ENCODE peak calls at places on chromosomes 4 and X, in six cellular contexts. One of them, this sample, is unnamed.

GRCh38 chr4:8199594-8200301 is 658 bp downstream of the SH3TC1 start:
- DNase-seq in C1 segment of cervical spinal cord: no peak
- DNase-seq in NCI-H1092 treated with DMSO at 0.1 percent for 48 hours: no peak
- DNase-seq in HS-5: no peak
- DNase-seq in heart right ventricle: no peak
- DNase-seq in activated gamma-delta T cell treated with Interleukin-2 at 50 U/mL for 16 hours: no peak
- DNase-seq in this sample: no peak

GRCh38 chr4:89788243-89789072 is 48.5 kb downstream of the SNCA start:
- DNase-seq in C1 segment of cervical spinal cord: peak
- DNase-seq in NCI-H1092 treated with DMSO at 0.1 percent for 48 hours: peak
- DNase-seq in HS-5: no peak
- DNase-seq in heart right ventricle: peak
- DNase-seq in activated gamma-delta T cell treated with Interleukin-2 at 50 U/mL for 16 hours: no peak
- DNase-seq in this sample: no peak

GRCh38 chr4:147019061-147019460 is 73.4 kb upstream of the TTC29 start:
- DNase-seq in C1 segment of cervical spinal cord: no peak
- DNase-seq in NCI-H1092 treated with DMSO at 0.1 percent for 48 hours: peak
- DNase-seq in HS-5: peak
- DNase-seq in heart right ventricle: peak
- DNase-seq in activated gamma-delta T cell treated with Interleukin-2 at 50 U/mL for 16 hours: peak
- DNase-seq in this sample: peak

GRCh38 chrX:133607419-133608348 is 192.4 kb upstream of the GPC4 start:
- DNase-seq in C1 segment of cervical spinal cord: no peak
- DNase-seq in NCI-H1092 treated with DMSO at 0.1 percent for 48 hours: no peak
- DNase-seq in HS-5: no peak
- DNase-seq in heart right ventricle: no peak
- DNase-seq in activated gamma-delta T cell treated with Interleukin-2 at 50 U/mL for 16 hours: no peak
- DNase-seq in this sample: no peak

GRCh38 chr4:165332502-165332901 is 5.0 kb downstream of the MSMO1 start:
- DNase-seq in C1 segment of cervical spinal cord: no peak
- DNase-seq in NCI-H1092 treated with DMSO at 0.1 percent for 48 hours: no peak
- DNase-seq in HS-5: no peak
- DNase-seq in heart right ventricle: no peak
- DNase-seq in activated gamma-delta T cell treated with Interleukin-2 at 50 U/mL for 16 hours: no peak
- DNase-seq in this sample: no peak

GRCh38 chrX:106177982-106178321 is 9.8 kb downstream of the PWWP3B start:
- DNase-seq in C1 segment of cervical spinal cord: no peak
- DNase-seq in NCI-H1092 treated with DMSO at 0.1 percent for 48 hours: no peak
- DNase-seq in HS-5: no peak
- DNase-seq in heart right ventricle: no peak
- DNase-seq in activated gamma-delta T cell treated with Interleukin-2 at 50 U/mL for 16 hours: no peak
- DNase-seq in this sample: no peak

GRCh38 chrX:47568656-47569295 is 7.8 kb downstream of the ARAF start:
- DNase-seq in C1 segment of cervical spinal cord: no peak
- DNase-seq in NCI-H1092 treated with DMSO at 0.1 percent for 48 hours: no peak
- DNase-seq in HS-5: no peak
- DNase-seq in heart right ventricle: no peak
- DNase-seq in activated gamma-delta T cell treated with Interleukin-2 at 50 U/mL for 16 hours: peak
- DNase-seq in this sample: no peak

GRCh38 chr4:171714791-171715454 is 98.3 kb upstream of the GALNTL6 start:
- DNase-seq in C1 segment of cervical spinal cord: no peak
- DNase-seq in NCI-H1092 treated with DMSO at 0.1 percent for 48 hours: no peak
- DNase-seq in HS-5: no peak
- DNase-seq in heart right ventricle: no peak
- DNase-seq in activated gamma-delta T cell treated with Interleukin-2 at 50 U/mL for 16 hours: no peak
- DNase-seq in this sample: no peak

GRCh38 chr4:96767815-96768480 is 928.1 kb downstream of the PDHA2 start:
- DNase-seq in C1 segment of cervical spinal cord: no peak
- DNase-seq in NCI-H1092 treated with DMSO at 0.1 percent for 48 hours: no peak
- DNase-seq in HS-5: peak
- DNase-seq in heart right ventricle: no peak
- DNase-seq in activated gamma-delta T cell treated with Interleukin-2 at 50 U/mL for 16 hours: no peak
- DNase-seq in this sample: no peak

GRCh38 chrX:7965436-7965835 is 38.2 kb upstream of the PNPLA4 start:
- DNase-seq in C1 segment of cervical spinal cord: no peak
- DNase-seq in NCI-H1092 treated with DMSO at 0.1 percent for 48 hours: no peak
- DNase-seq in HS-5: no peak
- DNase-seq in heart right ventricle: no peak
- DNase-seq in activated gamma-delta T cell treated with Interleukin-2 at 50 U/mL for 16 hours: no peak
- DNase-seq in this sample: no peak

GRCh38 chrX:42772874-42773273 is 5.1 kb downstream of the PPP1R2C start:
- DNase-seq in C1 segment of cervical spinal cord: no peak
- DNase-seq in NCI-H1092 treated with DMSO at 0.1 percent for 48 hours: no peak
- DNase-seq in HS-5: no peak
- DNase-seq in heart right ventricle: no peak
- DNase-seq in activated gamma-delta T cell treated with Interleukin-2 at 50 U/mL for 16 hours: no peak
- DNase-seq in this sample: no peak

GRCh38 chrX:122004127-122004526 is 956.7 kb downstream of the GLUD2 start:
- DNase-seq in C1 segment of cervical spinal cord: no peak
- DNase-seq in NCI-H1092 treated with DMSO at 0.1 percent for 48 hours: no peak
- DNase-seq in HS-5: no peak
- DNase-seq in heart right ventricle: no peak
- DNase-seq in activated gamma-delta T cell treated with Interleukin-2 at 50 U/mL for 16 hours: no peak
- DNase-seq in this sample: no peak

GRCh38 chr4:113935190-113935589 is 44.3 kb downstream of the ARSJ start:
- DNase-seq in C1 segment of cervical spinal cord: no peak
- DNase-seq in NCI-H1092 treated with DMSO at 0.1 percent for 48 hours: no peak
- DNase-seq in HS-5: no peak
- DNase-seq in heart right ventricle: no peak
- DNase-seq in activated gamma-delta T cell treated with Interleukin-2 at 50 U/mL for 16 hours: no peak
- DNase-seq in this sample: no peak

GRCh38 chr4:27123050-27123768 is 262.6 kb downstream of the STIM2 start:
- DNase-seq in C1 segment of cervical spinal cord: no peak
- DNase-seq in NCI-H1092 treated with DMSO at 0.1 percent for 48 hours: no peak
- DNase-seq in HS-5: no peak
- DNase-seq in heart right ventricle: no peak
- DNase-seq in activated gamma-delta T cell treated with Interleukin-2 at 50 U/mL for 16 hours: no peak
- DNase-seq in this sample: no peak

GRCh38 chr4:3615386-3616286 is 83.4 kb upstream of the LRPAP1 start:
- DNase-seq in C1 segment of cervical spinal cord: no peak
- DNase-seq in NCI-H1092 treated with DMSO at 0.1 percent for 48 hours: no peak
- DNase-seq in HS-5: no peak
- DNase-seq in heart right ventricle: no peak
- DNase-seq in activated gamma-delta T cell treated with Interleukin-2 at 50 U/mL for 16 hours: no peak
- DNase-seq in this sample: no peak

GRCh38 chr4:107760281-107760947 is 40.4 kb upstream of the PAPSS1 start:
- DNase-seq in C1 segment of cervical spinal cord: no peak
- DNase-seq in NCI-H1092 treated with DMSO at 0.1 percent for 48 hours: no peak
- DNase-seq in HS-5: no peak
- DNase-seq in heart right ventricle: peak
- DNase-seq in activated gamma-delta T cell treated with Interleukin-2 at 50 U/mL for 16 hours: no peak
- DNase-seq in this sample: no peak